ENCODE peak calls at places on chromosome 18, in nine cellular contexts. L, O, A, Q, H, F, G, U and E are unnamed samples. For H3K4me1, the result is how much of the 10 kb centered on the place peaks cover.

GRCh38 chr18:46385124-46385523 is 271.9 kb downstream of the LOXHD1 start:
- DNase-seq in L (no peak), O (no peak), A (peak), Q (no peak), H (no peak), F (no peak), G (no peak), U (no peak), E (no peak)

GRCh38 chr18:24492445-24492844 is 32.0 kb downstream of the HRH4 start:
- DNase-seq in L (no peak), O (no peak), A (no peak), Q (no peak), H (no peak), F (no peak), G (no peak), U (no peak), E (no peak)

GRCh38 chr18:58208207-58208944 is 164.3 kb downstream of the NEDD4L start:
- DNase-seq in L (peak), O (no peak), A (no peak), Q (no peak), H (no peak), F (no peak), G (no peak), U (no peak), E (no peak)

GRCh38 chr18:80200171-80200931 is 47.0 kb downstream of the PARD6G start:
- DNase-seq in L (peak), O (no peak), A (peak), Q (no peak), H (no peak), F (no peak), G (no peak), U (no peak), E (no peak)

GRCh38 chr18:7729858-7730257 is 162.7 kb downstream of the PTPRM start:
- DNase-seq in L (no peak), O (no peak), A (no peak), Q (no peak), H (no peak), F (no peak), G (no peak), U (no peak), E (no peak)

GRCh38 chr18:42258301-42258965 is 303.4 kb downstream of the PIK3C3 start:
- DNase-seq in L (no peak), O (no peak), A (no peak), Q (no peak), H (no peak), F (no peak), G (no peak), U (no peak), E (no peak)

GRCh38 chr18:32355896-32356295 is 114.8 kb downstream of the GAREM1 start:
- DNase-seq in L (peak), O (no peak), A (no peak), Q (no peak), H (no peak), F (no peak), G (no peak), U (no peak), E (no peak)

GRCh38 chr18:74459877-74460276 is 2.8 kb upstream of the DIPK1C start:
- DNase-seq in L (no peak), O (no peak), A (peak), Q (no peak), H (no peak), F (no peak), G (no peak), U (no peak), E (no peak)

GRCh38 chr18:10798727-10799435 is 273.1 kb downstream of the NAPG start:
- DNase-seq in L (peak), O (no peak), A (no peak), Q (no peak), H (peak), F (no peak), G (peak), U (no peak), E (no peak)

GRCh38 chr18:40012931-40013609 is 1942.0 kb upstream of the PIK3C3 start:
- DNase-seq in L (no peak), O (no peak), A (no peak), Q (no peak), H (no peak), F (no peak), G (no peak), U (no peak), E (no peak)

GRCh38 chr18:47100214-47100831 is 50.0 kb downstream of the HDHD2 start:
- DNase-seq in L (peak), O (peak), A (peak), Q (no peak), H (peak), F (peak), G (peak), U (peak), E (peak)

GRCh38 chr18:13435596-13436333 is 217.2 kb downstream of the LDLRAD4 start:
- DNase-seq in L (no peak), O (peak), A (peak), Q (no peak), H (no peak), F (no peak), G (no peak), U (no peak), E (no peak)

GRCh38 chr18:79375441-79375840 is 20.3 kb upstream of the NFATC1 start:
- DNase-seq in L (no peak), O (no peak), A (no peak), Q (no peak), H (no peak), F (no peak), G (no peak), U (no peak), E (no peak)

GRCh38 chr18:29753379-29753778 is 1289.2 kb downstream of the DSC3 start:
- DNase-seq in L (peak), O (no peak), A (no peak), Q (no peak), H (no peak), F (no peak), G (no peak), U (no peak), E (no peak)

GRCh38 chr18:42048150-42048549 is 93.1 kb downstream of the PIK3C3 start:
- DNase-seq in L (peak), O (no peak), A (no peak), Q (no peak), H (no peak), F (no peak), G (no peak), U (no peak), E (no peak)

GRCh38 chr18:21841570-21841969 is 101.0 kb downstream of the MIB1 start:
- DNase-seq in L (no peak), O (no peak), A (no peak), Q (no peak), H (no peak), F (no peak), G (no peak), U (no peak), E (no peak)

GRCh38 chr18:54162431-54162830 is 62.0 kb downstream of the MBD2 start:
- DNase-seq in L (peak), O (no peak), A (no peak), Q (no peak), H (no peak), F (no peak), G (no peak), U (no peak), E (no peak)

GRCh38 chr18:49753643-49754042 is 59.7 kb downstream of the ACAA2 start:
- DNase-seq in L (no peak), O (no peak), A (no peak), Q (no peak), H (no peak), F (no peak), G (no peak), U (no peak), E (no peak)

GRCh38 chr18:63422087-63422861 is at the start of gene VPS4B:
- DNase-seq in L (peak), O (peak), A (peak), Q (peak), H (peak), F (peak), G (peak), U (peak), E (peak)
- TF ChIP-seq POLR2A in L (peak), O (peak), A (peak), Q (peak), H (peak), F (peak), G (peak), U (peak), E (peak)

DNA sequence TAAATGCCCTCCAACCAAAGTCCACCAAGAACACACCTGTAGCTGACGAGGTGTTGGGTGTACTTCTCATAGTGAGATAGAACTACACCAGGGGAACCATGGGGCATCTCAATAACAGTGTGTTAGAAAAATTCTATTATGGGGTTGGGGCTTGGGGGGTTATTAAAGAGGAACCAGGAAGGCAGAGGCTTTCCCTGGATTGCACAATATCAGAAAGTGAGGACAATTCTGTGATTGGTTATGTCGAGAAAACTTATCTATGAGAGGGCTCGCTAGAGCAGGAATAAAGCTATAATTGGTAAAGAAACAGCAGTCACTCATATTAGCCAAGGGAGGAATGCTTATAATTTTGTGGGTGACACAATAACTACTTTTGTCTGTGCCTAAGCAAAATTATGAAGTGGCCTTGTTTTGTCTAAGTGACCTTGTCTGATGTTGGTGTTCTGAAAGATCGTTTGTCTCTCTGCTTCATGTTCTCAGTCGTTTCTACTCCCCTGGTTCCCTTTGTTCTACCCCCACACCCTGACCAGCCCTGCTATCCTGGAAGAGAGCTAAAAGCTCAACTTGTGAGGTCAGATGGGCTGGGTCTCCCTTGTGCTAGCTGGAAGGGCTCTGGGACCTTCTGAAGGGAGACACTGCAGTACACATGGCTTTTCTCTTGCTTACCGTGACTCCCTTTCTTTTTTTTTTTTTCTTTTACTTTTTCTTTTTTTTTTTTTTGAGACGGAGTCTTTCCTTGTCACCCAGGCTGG is 21.6 kb upstream of the INO80C start:
- DNase-seq in L (no peak), O (no peak), A (no peak), Q (no peak), H (no peak), F (no peak), G (no peak), U (no peak), E (no peak)
- H3K4me1 ChIP-seq in L (under half), O (under half), A (under half), Q (under half), H (under half), F (under half), G (under half), U (under half), E (under half)

DNA sequence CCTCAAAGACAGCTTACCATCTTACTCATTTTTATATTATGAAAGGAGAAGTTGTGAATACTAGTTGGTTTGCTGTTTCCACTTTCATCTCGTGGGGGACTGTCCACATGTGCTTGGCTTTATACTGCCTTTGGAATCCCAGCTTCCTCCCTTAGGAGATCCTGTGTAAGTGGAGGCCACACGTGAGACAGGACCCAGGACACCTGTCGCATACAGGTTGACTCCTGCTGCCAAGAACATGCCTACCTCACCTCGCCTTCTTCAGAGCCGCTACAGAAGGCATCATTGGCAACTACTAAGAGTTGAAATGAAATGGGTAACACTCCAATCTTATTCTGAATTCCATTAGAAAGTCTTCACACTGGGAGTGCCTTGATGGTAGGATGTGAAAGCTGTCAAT is 69.3 kb downstream of the PPP4R1 start:
- DNase-seq in L (no peak), O (no peak), A (no peak), Q (no peak), H (no peak), F (no peak), G (no peak), U (no peak), E (no peak)
- TF ChIP-seq POLR2A in L (no peak), O (no peak), A (no peak), Q (no peak), H (no peak), F (no peak), G (no peak), U (no peak), E (no peak)

DNA sequence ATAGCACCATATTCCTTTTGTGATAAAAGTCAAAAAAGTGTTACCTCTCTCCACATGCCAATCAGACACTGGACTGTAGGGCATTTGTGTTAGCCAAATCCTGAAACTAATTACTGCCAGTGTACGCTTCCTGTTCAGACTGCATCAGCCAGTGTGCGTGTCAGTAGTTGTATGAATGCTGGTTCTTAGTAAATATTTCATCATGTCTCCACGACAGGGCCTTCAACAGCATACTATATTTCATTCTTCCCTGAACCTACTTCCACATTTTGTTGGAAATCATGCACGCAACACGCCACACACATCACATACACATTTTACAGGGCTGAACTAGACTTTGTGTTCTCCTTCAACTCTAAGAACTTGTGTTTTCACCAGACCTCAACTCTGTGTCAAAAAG is 77.5 kb downstream of the EPB41L3 start:
- DNase-seq in L (no peak), O (no peak), A (peak), Q (no peak), H (no peak), F (no peak), G (no peak), U (no peak), E (no peak)
- H3K4me1 ChIP-seq in L (under half), O (under half), A (under half), Q (under half), H (under half), F (under half), G (under half), U (under half), E (under half)

GRCh38 chr18:35174093-35174731 is 66.6 kb upstream of the ZNF397 start:
- DNase-seq in L (no peak), O (no peak), A (no peak), Q (no peak), H (peak), F (no peak), G (no peak), U (no peak), E (no peak)

GRCh38 chr18:35172009-35172408 is 68.8 kb upstream of the ZNF397 start:
- DNase-seq in L (no peak), O (no peak), A (no peak), Q (no peak), H (no peak), F (no peak), G (no peak), U (no peak), E (no peak)

GRCh38 chr18:35172451-35173035 is 68.3 kb upstream of the ZNF397 start:
- DNase-seq in L (no peak), O (no peak), A (no peak), Q (no peak), H (no peak), F (no peak), G (no peak), U (no peak), E (no peak)

GRCh38 chr18:35176925-35177324 is 63.9 kb upstream of the ZNF397 start:
- DNase-seq in L (no peak), O (no peak), A (no peak), Q (no peak), H (no peak), F (no peak), G (no peak), U (no peak), E (no peak)

GRCh38 chr18:35171315-35171987 is 69.4 kb upstream of the ZNF397 start:
- DNase-seq in L (no peak), O (no peak), A (no peak), Q (no peak), H (no peak), F (no peak), G (no peak), U (no peak), E (no peak)
- TF ChIP-seq POLR2A in L (no peak), O (no peak), A (peak), Q (no peak), H (no peak), F (no peak), G (no peak), U (no peak), E (no peak)